ENCODE peak calls at places on chromosomes 6 and 20, in nine cellular contexts. L is T follicular helper cell; H is T-cell; B is stimulated activated CD4-positive, alpha-beta T cell treated with anti-CD3 and anti-CD28 coated beads, TNF-alpha, amount 100 ng/mL, for 1 hour; R is stimulated activated naive CD4-positive, alpha-beta T cell; Q is cardiac septum; J is stimulated activated CD8-positive, alpha-beta memory T cell treated with anti-CD3 and anti-CD28 coated beads, Interleukin-2, amount 100 ng/mL, for 48 hours; K is mucosa of descending colon; D is GM20000. P is an unnamed sample.

GRCh38 chr6:129929433-129929832 is 68.3 kb upstream of the TMEM244 start:
- DNase-seq in L (no peak), H (no peak), B (no peak), R (no peak), Q (no peak), J (no peak), K (no peak), D (no peak), P (no peak)

GRCh38 chr6:132188865-132189264 is 212.4 kb downstream of the MOXD1 start:
- DNase-seq in L (no peak), H (no peak), B (no peak), R (no peak), Q (no peak), J (no peak), K (no peak), D (no peak), P (no peak)

GRCh38 chr6:106309024-106309423 is 16.5 kb downstream of the ATG5 start:
- DNase-seq in L (no peak), H (no peak), B (no peak), R (no peak), Q (no peak), J (no peak), K (no peak), D (no peak), P (no peak)

GRCh38 chr6:15427360-15428070 is 181.6 kb downstream of the JARID2 start:
- DNase-seq in L (no peak), H (no peak), B (no peak), R (no peak), Q (no peak), J (no peak), K (no peak), D (no peak), P (no peak)

GRCh38 chr20:4592316-4593148 is 129.2 kb upstream of the PRND start:
- DNase-seq in L (peak), H (peak), B (peak), R (peak), Q (no peak), J (peak), K (peak), D (peak), P (peak)

GRCh38 chr6:33975631-33976424 is 170.1 kb downstream of the GRM4 start:
- DNase-seq in L (no peak), H (no peak), B (no peak), R (no peak), Q (peak), J (no peak), K (peak), D (no peak), P (no peak)

GRCh38 chr6:151056230-151056907 is 183.4 kb upstream of the AKAP12 start:
- DNase-seq in L (no peak), H (no peak), B (no peak), R (no peak), Q (no peak), J (no peak), K (no peak), D (no peak), P (no peak)

GRCh38 chr20:10282930-10283556 is 64.4 kb downstream of the SNAP25 start:
- DNase-seq in L (no peak), H (no peak), B (no peak), R (no peak), Q (no peak), J (no peak), K (no peak), D (no peak), P (no peak)

GRCh38 chr6:136077834-136078576 is 172.1 kb downstream of the MTFR2 start:
- DNase-seq in L (no peak), H (no peak), B (no peak), R (no peak), Q (no peak), J (no peak), K (no peak), D (no peak), P (no peak)

GRCh38 chr6:1739680-1740079 is 130.0 kb downstream of the FOXC1 start:
- DNase-seq in L (no peak), H (no peak), B (no peak), R (no peak), Q (no peak), J (no peak), K (no peak), D (peak), P (no peak)

GRCh38 chr6:121881974-121882667 is 446.7 kb downstream of the GJA1 start:
- DNase-seq in L (no peak), H (no peak), B (no peak), R (no peak), Q (no peak), J (no peak), K (no peak), D (no peak), P (no peak)

GRCh38 chr6:139044250-139044649 is 15.7 kb downstream of the ABRACL start:
- DNase-seq in L (no peak), H (no peak), B (no peak), R (no peak), Q (no peak), J (no peak), K (no peak), D (no peak), P (no peak)

GRCh38 chr20:46703435-46703834 is 6.0 kb upstream of the SLC2A10 start:
- DNase-seq in L (no peak), H (no peak), B (no peak), R (no peak), Q (no peak), J (no peak), K (no peak), D (no peak), P (no peak)

GRCh38 chr20:51238675-51239305 is 215.9 kb upstream of the KCNG1 start:
- DNase-seq in L (no peak), H (no peak), B (no peak), R (no peak), Q (peak), J (no peak), K (no peak), D (no peak), P (no peak)

GRCh38 chr6:25248100-25248499 is 31.1 kb upstream of the CARMIL1 start:
- DNase-seq in L (no peak), H (no peak), B (no peak), R (no peak), Q (no peak), J (no peak), K (no peak), D (no peak), P (no peak)

GRCh38 chr6:6610031-6610591 is 21.6 kb downstream of the LY86 start:
- DNase-seq in L (no peak), H (peak), B (no peak), R (peak), Q (no peak), J (no peak), K (no peak), D (peak), P (no peak)

GRCh38 chr6:4962905-4963304 is 40.9 kb downstream of the RPP40 start:
- DNase-seq in L (no peak), H (no peak), B (no peak), R (no peak), Q (no peak), J (no peak), K (no peak), D (no peak), P (no peak)

GRCh38 chr20:57611605-57612311 is 8.5 kb downstream of the ZBP1 start:
- DNase-seq in L (no peak), H (no peak), B (no peak), R (no peak), Q (peak), J (no peak), K (no peak), D (no peak), P (no peak)

GRCh38 chr20:12764053-12764452 is 244.7 kb upstream of the SPTLC3 start:
- DNase-seq in L (no peak), H (no peak), B (no peak), R (no peak), Q (no peak), J (no peak), K (no peak), D (no peak), P (no peak)

GRCh38 chr6:40395066-40395697 is 192.0 kb downstream of the LRFN2 start:
- DNase-seq in L (no peak), H (no peak), B (no peak), R (no peak), Q (peak), J (no peak), K (no peak), D (no peak), P (no peak)

GRCh38 chr6:35213824-35214756 is at the start of gene SCUBE3:
- DNase-seq in L (no peak), H (no peak), B (no peak), R (no peak), Q (no peak), J (no peak), K (peak), D (peak), P (no peak)

GRCh38 chr20:57619053-57619831 is 984 bp downstream of the ZBP1 start:
- DNase-seq in L (peak), H (peak), B (no peak), R (peak), Q (peak), J (peak), K (no peak), D (peak), P (peak)

GRCh38 chr6:106039836-106040592 is 46.1 kb upstream of the PRDM1 start:
- DNase-seq in L (no peak), H (no peak), B (no peak), R (no peak), Q (no peak), J (no peak), K (no peak), D (no peak), P (no peak)

GRCh38 chr6:111562271-111562670 is 43.4 kb downstream of the TRAF3IP2 start:
- DNase-seq in L (no peak), H (no peak), B (no peak), R (no peak), Q (no peak), J (no peak), K (no peak), D (no peak), P (no peak)

GRCh38 chr6:32973144-32973854 is 4.9 kb downstream of the BRD2 start:
- DNase-seq in L (peak), H (peak), B (no peak), R (peak), Q (no peak), J (no peak), K (no peak), D (peak), P (no peak)

GRCh38 chr6:89311530-89311852 is 3.6 kb downstream of the GABRR2 start:
- DNase-seq in L (no peak), H (no peak), B (no peak), R (no peak), Q (no peak), J (no peak), K (no peak), D (no peak), P (no peak)

GRCh38 chr6:41700577-41701347 is 34.6 kb downstream of the TFEB start:
- DNase-seq in L (no peak), H (no peak), B (no peak), R (no peak), Q (no peak), J (no peak), K (no peak), D (no peak), P (no peak)

GRCh38 chr20:46126440-46127056 is 8.4 kb downstream of the CD40 start:
- DNase-seq in L (no peak), H (no peak), B (no peak), R (no peak), Q (no peak), J (no peak), K (no peak), D (no peak), P (no peak)

GRCh38 chr6:159487636-159488035 is 205.4 kb downstream of the SOD2 start:
- DNase-seq in L (no peak), H (no peak), B (no peak), R (no peak), Q (no peak), J (no peak), K (no peak), D (no peak), P (no peak)

GRCh38 chr6:129575378-129576118 is 134.4 kb downstream of the ARHGAP18 start:
- DNase-seq in L (no peak), H (no peak), B (no peak), R (no peak), Q (no peak), J (no peak), K (no peak), D (no peak), P (no peak)

GRCh38 chr20:2395136-2395535 is 14.4 kb downstream of the TGM6 start:
- DNase-seq in L (no peak), H (no peak), B (no peak), R (no peak), Q (no peak), J (no peak), K (no peak), D (no peak), P (no peak)

GRCh38 chr6:147116043-147116442 is 88.2 kb upstream of the STXBP5 start:
- DNase-seq in L (no peak), H (no peak), B (no peak), R (no peak), Q (no peak), J (no peak), K (no peak), D (no peak), P (no peak)

GRCh38 chr6:128491643-128492206 is 28.7 kb downstream of the PTPRK start:
- DNase-seq in L (no peak), H (no peak), B (no peak), R (no peak), Q (no peak), J (no peak), K (no peak), D (no peak), P (no peak)

GRCh38 chr20:51695574-51696303 is 72.5 kb downstream of the ATP9A start:
- DNase-seq in L (no peak), H (no peak), B (no peak), R (no peak), Q (no peak), J (no peak), K (no peak), D (no peak), P (no peak)

GRCh38 chr6:157907651-157908050 is 74.0 kb upstream of the SYNJ2 start:
- DNase-seq in L (no peak), H (no peak), B (no peak), R (no peak), Q (no peak), J (no peak), K (no peak), D (no peak), P (no peak)

GRCh38 chr6:125749864-125750691 is 646 bp downstream of the HEY2 start:
- DNase-seq in L (no peak), H (no peak), B (no peak), R (no peak), Q (no peak), J (no peak), K (no peak), D (no peak), P (no peak)

GRCh38 chr20:63441136-63441776 is 31.2 kb downstream of the KCNQ2 start:
- DNase-seq in L (no peak), H (peak), B (no peak), R (no peak), Q (no peak), J (peak), K (no peak), D (peak), P (no peak)

GRCh38 chr6:62891065-62891647 is 320.1 kb upstream of the FKBP1C start:
- DNase-seq in L (no peak), H (no peak), B (no peak), R (no peak), Q (no peak), J (no peak), K (no peak), D (peak), P (no peak)

GRCh38 chr6:165181951-165182414 is 127.4 kb downstream of the C6orf118 start:
- DNase-seq in L (no peak), H (no peak), B (no peak), R (no peak), Q (no peak), J (no peak), K (no peak), D (no peak), P (no peak)